ENCODE peak calls at places on chromosome 20, in five cellular contexts. A, J, U, B and F are unnamed samples.

GRCh38 chr20:37526238-37526838 is 1.3 kb downstream of the BLCAP start:
- DNase-seq in A (peak; percentile 81), J (peak; percentile 72), U (no peak), B (peak; percentile 66), F (peak; percentile 83)

GRCh38 chr20:19973920-19974620 is 43.1 kb upstream of the NAA20 start:
- DNase-seq in A (no peak), J (peak; percentile 68), U (no peak), B (peak; percentile 63), F (peak; percentile 81)

GRCh38 chr20:32902456-32903420 is 44.0 kb downstream of the EFCAB8 start:
- DNase-seq in A (no peak), J (peak; percentile 51), U (no peak), B (peak; percentile 70), F (peak; percentile 62)

GRCh38 chr20:58837717-58838116 is 13.0 kb downstream of the GNAS-AS1 start:
- DNase-seq in A (no peak), J (no peak), U (no peak), B (no peak), F (no peak)

GRCh38 chr20:62822239-62822787 is 5.5 kb downstream of the COL9A3 start:
- DNase-seq in A (no peak), J (no peak), U (no peak), B (no peak), F (no peak)

GRCh38 chr20:37726321-37726720 is 32.5 kb downstream of the CTNNBL1 start:
- DNase-seq in A (no peak), J (no peak), U (no peak), B (no peak), F (no peak)

GRCh38 chr20:47586648-47587306 is 85.1 kb downstream of the NCOA3 start:
- DNase-seq in A (no peak), J (no peak), U (no peak), B (peak; percentile 62), F (peak; percentile 24)

GRCh38 chr20:50580016-50580747 is 70.0 kb downstream of the PTPN1 start:
- DNase-seq in A (peak; percentile 30), J (peak; percentile 59), U (no peak), B (peak; percentile 81), F (peak; percentile 65)

GRCh38 chr20:35284267-35284991 is at the start of gene EIF6:
- DNase-seq in A (peak; percentile 88), J (peak; percentile 92), U (peak; percentile 38), B (peak; percentile 95), F (peak; percentile 90)

GRCh38 chr20:1001981-1002681 is at the start of gene RSPO4:
- DNase-seq in A (no peak), J (no peak), U (no peak), B (no peak), F (peak; percentile 16)

GRCh38 chr20:48742233-48742632 is 85.6 kb downstream of the PREX1 start:
- DNase-seq in A (no peak), J (no peak), U (no peak), B (no peak), F (no peak)

GRCh38 chr20:63016514-63017075 is 9.8 kb upstream of the BHLHE23 start:
- DNase-seq in A (no peak), J (no peak), U (no peak), B (no peak), F (no peak)

GRCh38 chr20:41172296-41173140 is 35.2 kb downstream of the PLCG1 start:
- DNase-seq in A (no peak), J (no peak), U (no peak), B (no peak), F (no peak)

GRCh38 chr20:25282034-25282781 is 34.3 kb downstream of the PYGB start:
- DNase-seq in A (no peak), J (no peak), U (no peak), B (no peak), F (no peak)

GRCh38 chr20:16573011-16573965 is at the start of gene KIF16B:
- DNase-seq in A (peak; percentile 76), J (peak; percentile 87), U (no peak), B (peak; percentile 97), F (peak; percentile 85)

GRCh38 chr20:41534170-41534569 is 84.0 kb downstream of the CHD6 start:
- DNase-seq in A (no peak), J (no peak), U (no peak), B (no peak), F (no peak)

GRCh38 chr20:25274891-25275812 is 27.3 kb downstream of the PYGB start:
- DNase-seq in A (no peak), J (no peak), U (no peak), B (no peak), F (no peak)

GRCh38 chr20:34541917-34542316 is 16.6 kb upstream of the MAP1LC3A start:
- DNase-seq in A (no peak), J (no peak), U (no peak), B (no peak), F (no peak)

GRCh38 chr20:63747622-63748355 is 8.2 kb downstream of the SLC2A4RG start:
- DNase-seq in A (no peak), J (no peak), U (no peak), B (no peak), F (no peak)

GRCh38 chr20:2022163-2022562 is 28.3 kb upstream of the PDYN start:
- DNase-seq in A (no peak), J (no peak), U (no peak), B (no peak), F (no peak)

GRCh38 chr20:32050851-32051556 is 1.0 kb upstream of the HCK start:
- DNase-seq in A (no peak), J (no peak), U (no peak), B (peak; percentile 46), F (no peak)

GRCh38 chr20:23403721-23404120 is 17.6 kb downstream of the NAPB start:
- DNase-seq in A (no peak), J (no peak), U (no peak), B (no peak), F (no peak)

GRCh38 chr20:19492937-19493336 is 265.1 kb upstream of the RIN2 start:
- DNase-seq in A (no peak), J (no peak), U (no peak), B (no peak), F (no peak)

GRCh38 chr20:9672027-9672426 is 157.6 kb downstream of the LAMP5 start:
- DNase-seq in A (no peak), J (no peak), U (no peak), B (no peak), F (no peak)

GRCh38 chr20:37245671-37246237 is 15.9 kb downstream of the GHRH start:
- DNase-seq in A (no peak), J (no peak), U (no peak), B (no peak), F (no peak)

GRCh38 chr20:61762886-61763739 is 302.6 kb downstream of the TAF4 start:
- DNase-seq in A (no peak), J (no peak), U (no peak), B (no peak), F (no peak)

GRCh38 chr20:20765696-20766095 is 53.3 kb upstream of the RALGAPA2 start:
- DNase-seq in A (no peak), J (no peak), U (no peak), B (no peak), F (no peak)

GRCh38 chr20:41669708-41670263 is 51.6 kb upstream of the CHD6 start:
- DNase-seq in A (no peak), J (no peak), U (no peak), B (no peak), F (peak; percentile 7)

GRCh38 chr20:15923030-15923776 is 650.0 kb downstream of the KIF16B start:
- DNase-seq in A (no peak), J (no peak), U (no peak), B (no peak), F (no peak)

GRCh38 chr20:31934968-31935764 is 16.7 kb downstream of the PDRG1 start:
- DNase-seq in A (peak; percentile 22), J (no peak), U (no peak), B (no peak), F (no peak)

GRCh38 chr20:64045346-64046011 is 4.0 kb downstream of the SOX18 start:
- DNase-seq in A (no peak), J (no peak), U (no peak), B (no peak), F (no peak)